ENCODE peak calls at places on chromosomes 3 and 15, in four cellular contexts. S, H, B and U are unnamed samples. For H3K4me1 and H3K36me3, the result is how much of the 10 kb centered on the place peaks cover.

GRCh38 chr15:63523306-63523990 is 19.1 kb downstream of the USP3 start:
- DNase-seq in S (no peak), H (no peak), B (no peak), U (no peak)

GRCh38 chr3:173920386-173920785 is 522.8 kb downstream of the NLGN1 start:
- DNase-seq in S (no peak), H (no peak), B (no peak), U (no peak)

GRCh38 chr15:96325579-96326331 is 4.7 kb upstream of the NR2F2 start:
- DNase-seq in S (no peak), H (peak), B (no peak), U (no peak)

GRCh38 chr15:57655087-57655486 is 51.4 kb upstream of the POLR2M start:
- DNase-seq in S (no peak), H (no peak), B (no peak), U (no peak)

GRCh38 chr3:185995352-185995751 is 57.5 kb upstream of the TRA2B start:
- DNase-seq in S (no peak), H (no peak), B (no peak), U (no peak)

GRCh38 chr3:125125822-125126245 is 70.0 kb upstream of the HEG1 start:
- DNase-seq in S (no peak), H (peak), B (no peak), U (no peak)

GRCh38 chr3:5016218-5017161 is 37.3 kb downstream of the BHLHE40 start:
- DNase-seq in S (no peak), H (peak), B (peak), U (no peak)

GRCh38 chr3:189914799-189915198 is 205.9 kb downstream of the P3H2 start:
- DNase-seq in S (no peak), H (peak), B (no peak), U (peak)

GRCh38 chr15:70376929-70377691 is 279.4 kb upstream of the TLE3 start:
- DNase-seq in S (no peak), H (no peak), B (no peak), U (no peak)

GRCh38 chr3:114020907-114021306 is 35.4 kb downstream of the CCDC191 start:
- DNase-seq in S (no peak), H (no peak), B (no peak), U (no peak)

GRCh38 chr3:147940400-147940799 is 531.2 kb downstream of the ZIC1 start:
- DNase-seq in S (no peak), H (no peak), B (no peak), U (no peak)

GRCh38 chr3:66638717-66639116 is 137.9 kb upstream of the LRIG1 start:
- DNase-seq in S (no peak), H (no peak), B (no peak), U (no peak)

GRCh38 chr3:2106438-2106837 is 7.8 kb downstream of the CNTN4 start:
- DNase-seq in S (no peak), H (no peak), B (no peak), U (no peak)

GRCh38 chr15:100536733-100537132 is 8.0 kb upstream of the CERS3 start:
- DNase-seq in S (no peak), H (no peak), B (no peak), U (no peak)

GRCh38 chr15:63212050-63212973 is 22.9 kb downstream of the RAB8B start:
- DNase-seq in S (no peak), H (peak), B (no peak), U (no peak)

GRCh38 chr3:137582484-137582883 is 181.6 kb upstream of the SOX14 start:
- DNase-seq in S (no peak), H (no peak), B (no peak), U (no peak)

GRCh38 chr3:10555263-10555662 is 49.9 kb upstream of the ATP2B2 start:
- DNase-seq in S (no peak), H (no peak), B (no peak), U (no peak)

GRCh38 chr3:172135185-172135584 is 95.8 kb downstream of the FNDC3B start:
- DNase-seq in S (no peak), H (no peak), B (no peak), U (no peak)
- H3K4me1 ChIP-seq in S (half or more), H (half or more), B (under half), U (half or more)

DNA sequence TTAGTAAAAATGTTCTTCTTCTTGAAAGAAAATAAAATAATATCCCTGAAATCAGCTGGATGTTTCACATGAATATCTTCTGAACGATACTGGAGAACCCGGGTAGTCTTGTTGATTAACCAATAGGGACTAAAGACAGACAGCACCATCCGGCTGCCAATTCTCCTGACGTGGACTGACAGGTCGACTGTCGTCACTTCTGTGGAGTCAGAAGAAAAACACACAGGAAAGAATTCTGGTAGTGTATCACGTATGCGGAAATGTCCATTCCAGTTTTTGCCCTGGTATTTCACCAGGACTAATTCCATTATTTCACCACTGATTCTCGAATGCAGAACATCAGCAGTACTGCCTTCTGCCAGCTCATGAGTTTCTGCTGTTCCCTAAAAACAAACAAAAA is 144.6 kb downstream of the VPS13C start:
- DNase-seq in S (no peak), H (no peak), B (no peak), U (no peak)
- H3K36me3 ChIP-seq in S (half or more), H (under half), B (under half), U (under half)

GRCh38 chr3:105846809-105847208 is 22.0 kb downstream of the CBLB start:
- DNase-seq in S (no peak), H (no peak), B (no peak), U (no peak)
- H3K4me1 ChIP-seq in S (under half), H (under half), B (under half), U (under half)

GRCh38 chr3:194090716-194091115 is 45.2 kb upstream of the HES1 start:
- DNase-seq in S (no peak), H (no peak), B (no peak), U (no peak)

GRCh38 chr3:194091141-194091540 is 44.8 kb upstream of the HES1 start:
- DNase-seq in S (no peak), H (peak), B (no peak), U (no peak)

GRCh38 chr3:194086251-194087075 is 49.5 kb upstream of the HES1 start:
- DNase-seq in S (no peak), H (no peak), B (no peak), U (no peak)

GRCh38 chr3:194087995-194088841 is 47.7 kb upstream of the HES1 start:
- DNase-seq in S (no peak), H (no peak), B (no peak), U (no peak)

GRCh38 chr3:194089357-194090177 is 46.4 kb upstream of the HES1 start:
- DNase-seq in S (peak), H (peak), B (no peak), U (peak)
- H3K36me3 ChIP-seq in S (under half), H (under half), B (under half), U (under half)

DNA sequence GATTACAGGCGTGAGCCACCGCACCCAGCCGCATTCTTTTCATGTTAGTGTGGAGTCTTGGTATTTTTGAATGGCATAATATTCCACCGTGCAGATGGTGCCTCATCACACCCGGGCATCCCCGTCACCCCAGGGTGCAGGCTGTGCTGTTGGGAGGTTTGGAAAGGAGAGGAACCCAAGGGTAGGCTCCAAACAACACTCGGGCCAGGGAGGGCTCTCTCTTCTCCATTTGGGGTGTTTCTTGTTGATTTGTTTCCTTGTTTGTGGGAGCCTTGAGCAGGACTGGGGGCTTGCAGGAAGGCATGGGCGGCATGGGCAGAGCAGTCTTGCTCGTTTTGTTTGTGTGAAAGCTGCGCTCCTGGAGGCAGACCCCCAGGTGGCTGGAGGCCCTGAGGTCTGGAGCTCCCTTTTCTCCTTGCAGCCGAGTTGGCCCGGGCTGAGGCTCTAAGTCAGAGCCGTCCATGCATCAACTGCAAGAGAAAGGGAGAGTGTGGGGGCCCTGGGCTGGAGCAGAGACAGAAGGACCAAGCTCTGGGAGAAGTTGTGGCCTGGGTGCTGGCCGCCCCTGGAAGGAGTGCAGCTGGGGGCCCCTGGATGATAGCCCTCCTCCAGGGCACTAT is 26.9 kb upstream of the KLF13 start:
- DNase-seq in S (no peak), H (no peak), B (no peak), U (no peak)
- H3K4me1 ChIP-seq in S (under half), H (under half), B (under half), U (under half)

DNA sequence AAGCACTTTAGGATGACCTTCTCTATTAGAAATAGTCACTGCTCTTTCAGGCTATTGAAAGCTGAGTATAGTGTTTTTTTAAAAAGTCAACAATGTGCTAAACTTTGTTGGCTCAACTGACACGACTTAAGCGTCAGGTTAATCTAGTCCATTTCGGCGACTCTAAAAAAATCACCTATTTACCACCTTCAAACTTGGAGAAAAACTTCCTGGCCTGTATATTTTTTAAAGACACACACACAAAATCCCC is 517.8 kb downstream of the FOXP1 start:
- DNase-seq in S (no peak), H (no peak), B (no peak), U (no peak)
- H3K36me3 ChIP-seq in S (under half), H (under half), B (under half), U (under half)